ENCODE peak calls at places on chromosomes 7 and 10, in five cellular contexts. V is dermis blood vessel endothelial cell; W is activated gamma-delta T cell treated with anti-CD3 and anti-CD28 coated beads, Interleukin-2, amount 50 U/mL, for 16 hours; C is MM.1S; U is iris pigment epithelial cell. D is an unnamed sample.

GRCh38 chr7:33501368-33501767 is 372.0 kb downstream of the BBS9 start:
- DNase-seq in V (no peak), W (no peak), C (no peak), U (no peak), D (no peak)

GRCh38 chr10:117461766-117462423 is 80.7 kb upstream of the EMX2 start:
- DNase-seq in V (peak), W (no peak), C (no peak), U (peak), D (no peak)

GRCh38 chr7:22759721-22760120 is 32.7 kb downstream of the IL6 start:
- DNase-seq in V (no peak), W (no peak), C (no peak), U (peak), D (no peak)

GRCh38 chr7:56091591-56091990 is 1.2 kb downstream of the PHKG1 start:
- DNase-seq in V (no peak), W (no peak), C (no peak), U (no peak), D (no peak)

GRCh38 chr10:31157125-31157983 is 125.7 kb upstream of the ZNF438 start:
- DNase-seq in V (no peak), W (no peak), C (no peak), U (peak), D (no peak)

GRCh38 chr7:144437370-144438191 is 34.1 kb upstream of the NOBOX start:
- DNase-seq in V (peak), W (no peak), C (peak), U (peak), D (peak)

GRCh38 chr7:127798023-127798422 is 146.0 kb downstream of the SND1 start:
- DNase-seq in V (peak), W (no peak), C (no peak), U (peak), D (no peak)

GRCh38 chr7:18941197-18941596 is 176.2 kb downstream of the TWIST1 start:
- DNase-seq in V (no peak), W (no peak), C (no peak), U (no peak), D (no peak)

GRCh38 chr7:135333196-135333595 is 99.6 kb downstream of the STRA8 start:
- DNase-seq in V (no peak), W (no peak), C (no peak), U (peak), D (no peak)

GRCh38 chr7:32163141-32163806 is 93.1 kb upstream of the PDE1C start:
- DNase-seq in V (peak), W (no peak), C (no peak), U (peak), D (no peak)

GRCh38 chr7:132029369-132030160 is 473.1 kb upstream of the PODXL start:
- DNase-seq in V (no peak), W (no peak), C (no peak), U (no peak), D (no peak)

GRCh38 chr10:104020020-104020419 is 53.1 kb downstream of the SLK start:
- DNase-seq in V (no peak), W (no peak), C (no peak), U (no peak), D (no peak)

GRCh38 chr10:114821915-114822770 is 563 bp downstream of the FHIP2A start:
- DNase-seq in V (peak), W (peak), C (peak), U (peak), D (no peak)

GRCh38 chr7:28433604-28434254 is 21.4 kb downstream of the CREB5 start:
- DNase-seq in V (no peak), W (no peak), C (no peak), U (peak), D (no peak)

GRCh38 chr10:35058134-35058533 is 32.0 kb downstream of the CUL2 start:
- DNase-seq in V (peak), W (no peak), C (no peak), U (peak), D (no peak)

GRCh38 chr7:149198161-149198816 is 2.9 kb downstream of the ZNF282 start:
- DNase-seq in V (no peak), W (no peak), C (no peak), U (no peak), D (no peak)

GRCh38 chr7:3089493-3089892 is 45.8 kb upstream of the CARD11 start:
- DNase-seq in V (peak), W (no peak), C (no peak), U (no peak), D (no peak)

GRCh38 chr10:28304032-28304571 is 1.2 kb upstream of the MPP7 start:
- DNase-seq in V (no peak), W (no peak), C (no peak), U (no peak), D (no peak)

GRCh38 chr10:68633281-68633680 is 73.1 kb downstream of the TET1 start:
- DNase-seq in V (no peak), W (no peak), C (no peak), U (no peak), D (no peak)

GRCh38 chr7:20299145-20299544 is 31.6 kb upstream of the ITGB8 start:
- DNase-seq in V (no peak), W (no peak), C (no peak), U (no peak), D (no peak)

GRCh38 chr7:39321245-39321644 is 245.0 kb upstream of the YAE1 start:
- DNase-seq in V (no peak), W (no peak), C (no peak), U (no peak), D (no peak)

GRCh38 chr7:122768827-122769226 is 66.1 kb upstream of the RNF148 start:
- DNase-seq in V (no peak), W (no peak), C (no peak), U (no peak), D (no peak)

GRCh38 chr7:128988372-128988771 is 50.6 kb downstream of the IRF5 start:
- DNase-seq in V (no peak), W (no peak), C (no peak), U (no peak), D (no peak)

GRCh38 chr7:120856198-120856597 is 1.7 kb downstream of the TSPAN12 start:
- DNase-seq in V (no peak), W (no peak), C (no peak), U (no peak), D (no peak)

GRCh38 chr10:43754569-43755260 is 106.0 kb upstream of the ZNF32 start:
- DNase-seq in V (no peak), W (no peak), C (no peak), U (no peak), D (no peak)

GRCh38 chr10:1677307-1677939 is 59.9 kb downstream of the ADARB2 start:
- DNase-seq in V (no peak), W (no peak), C (no peak), U (no peak), D (no peak)

GRCh38 chr10:119598397-119598796 is 1.6 kb upstream of the TIAL1 start:
- DNase-seq in V (no peak), W (no peak), C (no peak), U (no peak), D (no peak)

GRCh38 chr7:30717181-30717580 is 34.8 kb upstream of the INMT start:
- DNase-seq in V (no peak), W (no peak), C (no peak), U (peak), D (no peak)

GRCh38 chr7:66145404-66145843 is 30.8 kb downstream of the CRCP start:
- DNase-seq in V (no peak), W (no peak), C (no peak), U (no peak), D (no peak)

GRCh38 chr7:99406557-99406956 is 1.8 kb downstream of the PDAP1 start:
- DNase-seq in V (no peak), W (no peak), C (no peak), U (no peak), D (no peak)

GRCh38 chr10:79179404-79180309 is 110.9 kb downstream of the ZMIZ1 start:
- DNase-seq in V (peak), W (no peak), C (no peak), U (no peak), D (no peak)

GRCh38 chr7:137774793-137775201 is 72.0 kb downstream of the DGKI start:
- DNase-seq in V (peak), W (no peak), C (no peak), U (peak), D (no peak)

GRCh38 chr7:99108615-99109014 is 35.3 kb downstream of the SMURF1 start:
- DNase-seq in V (no peak), W (no peak), C (no peak), U (no peak), D (no peak)

GRCh38 chr10:51896849-51897248 is 197.5 kb upstream of the CSTF2T start:
- DNase-seq in V (no peak), W (no peak), C (no peak), U (no peak), D (no peak)

GRCh38 chr10:55628260-55628701 is 732.8 kb downstream of the ZWINT start:
- DNase-seq in V (no peak), W (no peak), C (no peak), U (no peak), D (no peak)

D was measured in activated T-helper 1 cell treated with anti-CD3 and anti-CD28 coated beads, Interleukin-12 subunit alpha, Interleukin-12 subunit beta, Interleukin-2, Interleukin-4 antibody, amounts not matched to agents 30 ng/mL and 10 ng/mL and 1 ng/mL, durations not matched to agents 14 hours and 24 hours and 36 hours.